ENCODE peak calls at places on chromosomes 3 and 15, in six cellular contexts. H is colonic mucosa, S is M059J, D is ascending aorta, W is H4, L is AG20443. I is an unnamed sample.

GRCh38 chr3:160225181-160226025 is at the start of gene C3orf80:
- DNase-seq in H (peak; percentile 44), S (peak; percentile 57), D (peak; percentile 69), W (peak; percentile 52), L (peak; percentile 79), I (no peak)

GRCh38 chr3:172219750-172220149 is 180.4 kb downstream of the FNDC3B start:
- DNase-seq in D (no peak), S (no peak), H (no peak), W (no peak), L (no peak), I (no peak)

GRCh38 chr3:140298569-140299070 is 363.6 kb downstream of the CLSTN2 start:
- DNase-seq in L (no peak), W (no peak), H (no peak), S (no peak), D (no peak), I (no peak)

GRCh38 chr3:155382396-155383042 is 89.0 kb upstream of the STRIT1 start:
- DNase-seq in D (no peak), S (peak; percentile 59), W (peak; percentile 67), H (peak; percentile 75), L (peak; percentile 85), I (peak; percentile 48)

GRCh38 chr15:36863551-36863950 is 236.8 kb downstream of the MEIS2 start:
- DNase-seq in D (no peak), W (no peak), S (peak; percentile 5), H (no peak), L (no peak), I (no peak)

GRCh38 chr3:74443102-74443501 is 171.4 kb downstream of the CNTN3 start:
- DNase-seq in H (no peak), L (peak; percentile 63), D (no peak), S (no peak), W (no peak), I (peak; percentile 15)

GRCh38 chr3:70726966-70727365 is 414.5 kb upstream of the MDFIC2 start:
- DNase-seq in H (no peak), S (peak; percentile 75), L (peak; percentile 14), D (no peak), W (peak; percentile 79), I (no peak)

GRCh38 chr3:186320862-186321568 is 41.0 kb downstream of the DGKG start:
- DNase-seq in S (peak; percentile 87), H (no peak), L (no peak), D (no peak), W (peak; percentile 67), I (no peak)

GRCh38 chr15:76150508-76150907 is 90.7 kb downstream of the TMEM266 start:
- DNase-seq in W (no peak), L (no peak), D (peak; percentile 76), S (peak; percentile 8), H (no peak), I (peak; percentile 39)

GRCh38 chr15:83118291-83118827 is 10.9 kb downstream of the TM6SF1 start:
- DNase-seq in W (no peak), D (no peak), H (no peak), S (no peak), L (no peak), I (no peak)

GRCh38 chr3:113132571-113132996 is 78.8 kb upstream of the BOC start:
- DNase-seq in D (no peak), S (peak; percentile 82), W (peak; percentile 74), L (peak; percentile 71), H (no peak), I (no peak)

GRCh38 chr3:64179249-64179648 is 46.0 kb downstream of the PRICKLE2 start:
- DNase-seq in D (no peak), W (no peak), S (no peak), L (no peak), H (no peak), I (no peak)

GRCh38 chr3:11580645-11581044 is 63.1 kb downstream of the VGLL4 start:
- DNase-seq in L (no peak), D (no peak), W (no peak), S (no peak), H (no peak), I (no peak)

GRCh38 chr15:83278191-83278590 is 6.3 kb downstream of the BNC1 start:
- DNase-seq in S (peak; percentile 78), W (no peak), D (no peak), L (peak; percentile 53), H (no peak), I (no peak)

GRCh38 chr15:62119224-62119925 is 45.7 kb downstream of the C2CD4B start:
- DNase-seq in H (no peak), D (no peak), W (peak; percentile 97), S (peak; percentile 94), L (peak; percentile 87), I (no peak)

GRCh38 chr3:148203263-148204010 is 494.3 kb upstream of the AGTR1 start:
- DNase-seq in H (no peak), W (peak; percentile 12), S (no peak), L (peak; percentile 42), D (no peak), I (no peak)

GRCh38 chr3:60053518-60054265 is 1003.9 kb upstream of the CFAP20DC start:
- DNase-seq in W (peak; percentile 53), H (no peak), L (peak; percentile 36), D (no peak), S (peak; percentile 66), I (no peak)

GRCh38 chr15:53644681-53645080 is 114.8 kb downstream of the WDR72 start:
- DNase-seq in H (no peak), L (no peak), S (no peak), D (no peak), W (no peak), I (no peak)

GRCh38 chr15:55774113-55774970 is 31.4 kb upstream of the PRTG start:
- DNase-seq in W (no peak), D (peak; percentile 64), H (peak; percentile 55), L (peak; percentile 56), S (peak; percentile 46), I (no peak)

GRCh38 chr3:50246517-50246954 is 10.5 kb downstream of the GNAI2 start:
- DNase-seq in L (peak; percentile 81), W (peak; percentile 98), H (peak; percentile 53), S (peak; percentile 97), D (peak; percentile 83), I (no peak)

GRCh38 chr3:39096775-39097174 is 10.7 kb downstream of the GORASP1 start:
- DNase-seq in S (peak; percentile 10), H (no peak), D (no peak), L (peak; percentile 61), W (no peak), I (no peak)

GRCh38 chr3:114408763-114409162 is 114.9 kb downstream of the TIGIT start:
- DNase-seq in D (no peak), S (peak; percentile 29), W (no peak), L (peak; percentile 25), H (no peak), I (no peak)

GRCh38 chr15:82950746-82951370 is 1.7 kb downstream of the HOMER2 start:
- DNase-seq in W (no peak), D (no peak), H (no peak), S (no peak), L (no peak), I (no peak)

I was measured in prostate gland.